ENCODE peak calls at places on chromosomes 12 and 14, in ten cellular contexts. P, V, H, N, D, W, Q, E, A and Y are unnamed samples.

GRCh38 chr12:26627335-26627734 is 205.7 kb downstream of the ITPR2 start:
- DNase-seq in D (no peak), W (peak), A (no peak), H (no peak), P (no peak), E (no peak), V (no peak), N (no peak), Q (no peak), Y (no peak)

GRCh38 chr14:70789361-70789760 is 20.0 kb downstream of the MAP3K9 start:
- DNase-seq in Q (no peak), N (no peak), V (peak), P (no peak), E (no peak), A (no peak), W (no peak), H (no peak), D (no peak), Y (no peak)

GRCh38 chr12:40107803-40108620 is 2.1 kb upstream of the SLC2A13 start:
- DNase-seq in D (no peak), N (no peak), W (no peak), E (no peak), A (no peak), H (no peak), Q (peak), V (no peak), P (no peak), Y (no peak)

GRCh38 chr12:113678222-113678621 is 206.6 kb upstream of the LHX5 start:
- DNase-seq in P (no peak), Q (no peak), H (no peak), N (no peak), E (no peak), D (no peak), V (no peak), A (peak), W (no peak), Y (no peak)

GRCh38 chr12:111247083-111247783 is 121.7 kb downstream of the PHETA1 start:
- DNase-seq in W (no peak), A (no peak), P (no peak), D (no peak), H (no peak), E (no peak), V (no peak), N (no peak), Q (no peak), Y (no peak)

GRCh38 chr12:80681-81190 is 14.2 kb downstream of the IQSEC3 start:
- DNase-seq in N (no peak), W (no peak), Q (no peak), E (no peak), H (no peak), P (no peak), A (no peak), D (no peak), V (no peak), Y (no peak)

GRCh38 chr12:99983721-99984258 is 946 bp downstream of the ANKS1B start:
- DNase-seq in E (no peak), Q (no peak), D (peak), V (no peak), N (no peak), A (no peak), H (no peak), P (no peak), W (no peak), Y (no peak)

GRCh38 chr14:77061630-77062029 is 33.1 kb upstream of the IRF2BPL start:
- DNase-seq in W (no peak), E (no peak), Q (no peak), P (no peak), N (no peak), H (no peak), A (no peak), D (no peak), V (no peak), Y (no peak)

GRCh38 chr12:74337951-74338350 is 199.7 kb upstream of the ATXN7L3B start:
- DNase-seq in W (peak), H (peak), E (no peak), P (peak), Q (no peak), V (no peak), D (peak), A (no peak), N (no peak), Y (no peak)

GRCh38 chr12:120228291-120229070 is 27.6 kb upstream of the RPLP0 start:
- DNase-seq in N (peak), W (peak), E (peak), V (peak), A (peak), D (peak), P (no peak), H (no peak), Q (peak), Y (peak)

GRCh38 chr12:27332407-27333310 is at the start of gene BMAL2:
- DNase-seq in P (no peak), N (peak), D (peak), E (peak), A (peak), W (peak), H (no peak), V (no peak), Q (peak), Y (peak)

GRCh38 chr12:54701940-54702592 is 53.9 kb upstream of the DCD start:
- DNase-seq in V (peak), E (no peak), D (peak), P (peak), A (peak), Q (no peak), H (no peak), W (peak), N (no peak), Y (peak)

GRCh38 chr14:50082784-50083466 is 33.4 kb downstream of the VCPKMT start:
- DNase-seq in N (no peak), V (no peak), Q (peak), D (no peak), H (no peak), A (no peak), P (no peak), E (peak), W (no peak), Y (peak)

GRCh38 chr14:77647853-77648252 is 31.4 kb upstream of the SPTLC2 start:
- DNase-seq in A (no peak), P (no peak), E (peak), V (no peak), D (no peak), N (no peak), H (no peak), W (no peak), Q (no peak), Y (no peak)

GRCh38 chr12:120413901-120414695 is 23.8 kb upstream of the COX6A1 start:
- DNase-seq in E (peak), A (no peak), Q (no peak), H (no peak), N (no peak), W (no peak), V (no peak), D (no peak), P (no peak), Y (no peak)

GRCh38 chr12:3752096-3752709 is 706 bp downstream of the CRACR2A start:
- DNase-seq in E (peak), V (no peak), Q (peak), A (peak), H (no peak), P (peak), D (peak), N (peak), W (peak), Y (peak)

GRCh38 chr12:44287545-44287944 is 451.7 kb downstream of the TMEM117 start:
- DNase-seq in E (no peak), N (peak), W (no peak), D (no peak), Q (no peak), H (no peak), A (no peak), V (no peak), P (no peak), Y (no peak)

GRCh38 chr14:22099942-22100763 is 426.5 kb upstream of the OR4E1 start:
- DNase-seq in E (peak), V (no peak), W (peak), H (peak), Q (peak), D (peak), A (no peak), P (peak), N (no peak), Y (no peak)

GRCh38 chr14:63682727-63683593 is 41.3 kb upstream of the WDR89 start:
- DNase-seq in H (no peak), Q (no peak), P (no peak), E (no peak), N (no peak), D (no peak), A (no peak), V (no peak), W (no peak), Y (no peak)
- TF ChIP-seq POLR2AphosphoS5 in H (no peak), Q (no peak), P (no peak), E (no peak), N (no peak), D (no peak), A (no peak), V (no peak), W (no peak), Y (no peak)

GRCh38 chr12:104355630-104356029 is 52.1 kb downstream of the EID3 start:
- DNase-seq in D (no peak), N (no peak), A (no peak), E (no peak), Q (no peak), W (no peak), H (no peak), V (no peak), P (no peak), Y (no peak)
- TF ChIP-seq POLR2AphosphoS5 in D (peak), N (no peak), A (no peak), E (no peak), Q (no peak), W (no peak), H (peak), V (peak), P (peak), Y (no peak)

DNA sequence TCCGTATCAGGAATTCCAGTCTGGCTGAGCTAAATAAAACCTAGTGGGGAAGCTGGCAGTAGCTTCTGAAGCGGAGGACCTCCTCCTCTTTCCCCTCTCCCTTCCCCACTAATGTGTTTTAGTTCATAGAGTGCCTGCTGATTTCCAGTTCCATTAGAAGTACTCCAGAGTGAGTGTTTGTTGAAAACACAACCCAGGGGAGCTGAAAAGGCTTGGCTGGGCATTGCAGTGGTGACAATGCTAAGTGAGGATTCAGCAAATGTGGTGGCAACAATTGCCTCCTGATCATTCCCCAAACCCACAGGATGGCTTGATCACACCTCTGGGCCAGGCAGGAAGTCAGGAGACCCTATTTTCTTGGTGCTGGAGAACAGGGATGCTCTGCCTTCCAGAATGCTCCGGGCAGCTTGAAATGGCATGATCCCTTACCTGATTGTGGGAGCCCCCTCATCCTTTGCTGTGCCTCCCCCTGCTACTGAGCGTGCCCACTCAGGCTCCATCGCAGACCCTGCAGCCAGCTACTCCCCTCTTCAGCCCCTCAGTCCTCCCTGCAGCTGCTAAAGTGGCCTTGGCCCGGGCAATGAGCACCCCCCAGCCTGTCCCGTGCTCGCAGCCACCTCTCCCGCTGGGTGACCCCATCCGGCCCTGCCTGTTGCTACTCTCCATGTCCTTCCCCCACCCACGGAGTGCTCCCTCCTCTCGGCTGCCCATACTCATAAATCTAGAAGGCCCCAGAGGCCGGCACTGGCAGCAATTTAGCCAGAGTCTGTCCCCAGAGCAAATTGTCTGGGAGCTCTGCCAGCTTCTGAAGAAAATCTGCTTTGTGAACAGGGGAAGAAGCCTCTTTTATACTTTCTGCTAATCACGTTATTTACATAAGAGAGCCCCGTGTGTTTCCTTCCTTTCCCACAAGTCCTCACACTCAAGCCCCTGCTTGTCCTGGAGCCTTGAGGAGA is 143.9 kb upstream of the FRMD6 start:
- DNase-seq in E (peak), D (peak), A (no peak), P (no peak), W (no peak), Q (no peak), V (no peak), N (no peak), H (no peak), Y (no peak)
- TF ChIP-seq POLR2AphosphoS5 in E (no peak), D (no peak), A (no peak), P (no peak), W (no peak), Q (peak), V (peak), N (no peak), H (no peak), Y (no peak)

GRCh38 chr12:56636118-56636674 is 6.1 kb upstream of the BAZ2A start:
- DNase-seq in H (peak), D (peak), P (peak), V (peak), A (peak), Q (peak), E (peak), N (no peak), W (peak), Y (no peak)
- TF ChIP-seq POLR2AphosphoS5 in H (no peak), D (no peak), P (peak), V (no peak), A (no peak), Q (peak), E (peak), N (no peak), W (peak), Y (no peak)